ENCODE peak calls at places on chromosomes 2 and 18, in ten cellular contexts. L is IMR-90; C is upper lobe of left lung; J is SJSA1; F is MM.1S; H is endothelial cell of umbilical vein; N is hepatocyte; V is CD4-positive, CD25-positive, alpha-beta regulatory T cell; R is Peyer's patch; P is neural progenitor cell. Y is an unnamed sample.
A peak's percentile ranks its signal among the peaks of the same experiment; 100 is the strongest.

GRCh38 chr18:56715121-56715520 is 64.0 kb downstream of the WDR7 start:
- DNase-seq in H (no peak), N (no peak), J (no peak), C (no peak), L (no peak), P (no peak), R (no peak), F (no peak), V (no peak), Y (no peak)

GRCh38 chr18:79795446-79795845 is 2.3 kb upstream of the KCNG2 start:
- DNase-seq in R (no peak), F (no peak), N (no peak), J (no peak), P (no peak), C (no peak), L (no peak), V (no peak), H (no peak), Y (no peak)

GRCh38 chr18:78130232-78131195 is 849.1 kb upstream of the SALL3 start:
- DNase-seq in V (no peak), F (no peak), J (no peak), L (no peak), N (no peak), R (no peak), H (no peak), P (no peak), C (no peak), Y (no peak)

GRCh38 chr18:34857310-34857709 is 147.2 kb downstream of the DTNA start:
- DNase-seq in L (no peak), C (no peak), N (no peak), H (no peak), V (no peak), F (no peak), J (no peak), P (no peak), R (no peak), Y (no peak)

GRCh38 chr2:164597988-164598387 is 23.3 kb downstream of the GRB14 start:
- DNase-seq in F (no peak), V (no peak), C (no peak), J (no peak), P (no peak), R (no peak), L (no peak), N (no peak), H (peak; percentile 10), Y (no peak)

GRCh38 chr2:108909275-108909823 is 79.7 kb downstream of the EDAR start:
- DNase-seq in P (no peak), R (no peak), C (no peak), H (no peak), J (no peak), N (no peak), V (no peak), L (no peak), F (no peak), Y (no peak)

GRCh38 chr2:23824777-23825212 is 102.1 kb downstream of the ATAD2B start:
- DNase-seq in J (no peak), H (peak; percentile 78), N (peak; percentile 66), P (peak; percentile 47), R (no peak), C (no peak), F (peak; percentile 62), V (peak; percentile 67), L (peak; percentile 62), Y (no peak)

GRCh38 chr2:163877316-163877715 is 141.5 kb upstream of the FIGN start:
- DNase-seq in R (no peak), V (no peak), C (no peak), F (no peak), J (no peak), H (peak; percentile 10), P (no peak), L (peak; percentile 0), N (no peak), Y (no peak)

GRCh38 chr2:172102858-172103359 is at the start of gene DLX2:
- DNase-seq in L (peak; percentile 86), H (peak; percentile 87), P (peak; percentile 98), V (peak; percentile 83), C (peak; percentile 89), N (peak; percentile 95), R (peak; percentile 71), F (peak; percentile 94), J (peak; percentile 91), Y (peak; percentile 57)

GRCh38 chr2:167570370-167570769 is 677.0 kb downstream of the STK39 start:
- DNase-seq in N (no peak), L (no peak), H (no peak), J (no peak), C (no peak), R (no peak), V (no peak), F (no peak), P (no peak), Y (no peak)

GRCh38 chr2:128300621-128301020 is 18.0 kb downstream of the HS6ST1 start:
- DNase-seq in H (no peak), R (no peak), V (no peak), C (no peak), P (no peak), F (no peak), N (no peak), J (peak; percentile 71), L (peak; percentile 33), Y (no peak)

GRCh38 chr18:73614812-73615211 is 532.8 kb downstream of the FBXO15 start:
- DNase-seq in L (peak; percentile 88), V (no peak), C (no peak), P (no peak), F (no peak), R (no peak), N (no peak), J (no peak), H (no peak), Y (peak; percentile 63)

GRCh38 chr18:29218101-29218500 is 1041.2 kb upstream of the CDH2 start:
- DNase-seq in N (no peak), L (peak; percentile 40), J (no peak), R (no peak), P (no peak), F (no peak), V (no peak), C (no peak), H (no peak), Y (no peak)

GRCh38 chr2:176454893-176455810 is 185.9 kb downstream of the MTX2 start:
- DNase-seq in H (peak; percentile 87), F (peak; percentile 81), J (peak; percentile 81), L (peak; percentile 65), C (no peak), V (peak; percentile 70), P (peak; percentile 85), R (peak; percentile 75), N (peak; percentile 89), Y (peak; percentile 45)

GRCh38 chr2:238484522-238485452 is 58.1 kb downstream of the ASB1 start:
- DNase-seq in R (no peak), P (no peak), N (no peak), J (peak; percentile 25), F (no peak), C (no peak), V (no peak), L (no peak), H (no peak), Y (no peak)

GRCh38 chr2:134375935-134376334 is 122.1 kb downstream of the MGAT5 start:
- DNase-seq in L (peak; percentile 75), R (no peak), P (peak; percentile 22), J (no peak), H (peak; percentile 64), N (peak; percentile 53), C (no peak), V (no peak), F (no peak), Y (no peak)

GRCh38 chr2:64276417-64277095 is 132.3 kb upstream of the PELI1 start:
- DNase-seq in L (no peak), R (no peak), H (peak; percentile 42), F (no peak), J (no peak), N (no peak), C (no peak), P (peak; percentile 35), V (no peak), Y (no peak)

GRCh38 chr2:231679906-231680283 is 28.4 kb upstream of the PTMA start:
- DNase-seq in P (peak; percentile 82), C (no peak), J (no peak), L (no peak), H (no peak), R (no peak), V (no peak), N (no peak), F (no peak), Y (no peak)
- H3K4me3 ChIP-seq in P (no peak overlapping the region), C (no peak overlapping the region), J (no peak overlapping the region), L (no peak overlapping the region), H (no peak overlapping the region), R (no peak overlapping the region), V (no peak overlapping the region), N (no peak overlapping the region), F (no peak overlapping the region), Y (no peak overlapping the region)

GRCh38 chr2:74548919-74549684 is 4.6 kb downstream of the LOXL3 start:
- DNase-seq in P (peak; percentile 85), J (no peak), L (peak; percentile 46), H (peak; percentile 32), R (no peak), C (peak; percentile 94), N (peak; percentile 87), V (no peak), F (no peak), Y (no peak)
- H3K27ac ChIP-seq in P (no peak overlapping the region), J (no peak overlapping the region), L (peak overlapping the region; percentile 50), H (no peak overlapping the region), R (peak overlapping the region; percentile 3), C (peak overlapping the region; percentile 76), N (peak overlapping the region; percentile 22), V (no peak overlapping the region), F (no peak overlapping the region), Y (no peak overlapping the region)

GRCh38 chr2:17542471-17542870 is 2.0 kb downstream of the VSNL1 start:
- DNase-seq in L (no peak), V (no peak), H (no peak), R (no peak), F (no peak), J (no peak), N (no peak), C (no peak), P (no peak), Y (no peak)

GRCh38 chr2:17541514-17541950 is 1.0 kb downstream of the VSNL1 start:
- DNase-seq in P (peak; percentile 20), N (no peak), C (no peak), V (no peak), H (no peak), L (no peak), R (no peak), J (no peak), F (no peak), Y (no peak)

GRCh38 chr2:17539596-17539992 is 902 bp upstream of the VSNL1 start:
- DNase-seq in J (no peak), V (no peak), R (no peak), P (peak; percentile 50), N (peak; percentile 28), L (no peak), C (no peak), F (no peak), H (no peak), Y (no peak)

GRCh38 chr2:17539993-17540812 is at the start of gene VSNL1:
- DNase-seq in N (peak; percentile 94), F (peak; percentile 17), P (peak; percentile 98), V (no peak), R (peak; percentile 16), C (peak; percentile 88), J (peak; percentile 84), H (peak; percentile 27), L (peak; percentile 68), Y (peak; percentile 75)

GRCh38 chr2:17540813-17541513 is 467 bp downstream of the VSNL1 start:
- DNase-seq in L (no peak), C (no peak), H (peak; percentile 3), J (no peak), N (no peak), P (no peak), R (no peak), F (peak; percentile 13), V (no peak), Y (no peak)
- H3K4me3 ChIP-seq in L (peak overlapping the region; percentile 30), C (peak overlapping the region; percentile 54), H (peak overlapping the region; percentile 32), J (peak overlapping the region; percentile 42), N (peak overlapping the region; percentile 26), P (peak overlapping the region; percentile 77), R (peak overlapping the region; percentile 24), F (peak overlapping the region; percentile 54), V (no peak overlapping the region), Y (peak overlapping the region; percentile 65)

GRCh38 chr18:9175115-9175514 is 38.5 kb downstream of the ANKRD12 start:
- DNase-seq in F (no peak), P (no peak), L (no peak), V (no peak), H (no peak), J (no peak), C (no peak), N (no peak), R (no peak), Y (no peak)
- H3K27ac ChIP-seq in F (no peak overlapping the region), P (no peak overlapping the region), L (no peak overlapping the region), V (no peak overlapping the region), H (no peak overlapping the region), J (no peak overlapping the region), C (no peak overlapping the region), N (no peak overlapping the region), R (no peak overlapping the region), Y (no peak overlapping the region)